ENCODE peak calls at places on chromosomes 6 and 20, in five cellular contexts. T is CD8-positive, alpha-beta T cell; I is fibroblast of villous mesenchyme; Q is right atrium auricular region; D is thoracic aorta. Z is an unnamed sample.

GRCh38 chr6:10363911-10364310 is 51.0 kb downstream of the TFAP2A start:
- DNase-seq in T (no peak), I (no peak), Q (no peak), D (no peak), Z (no peak)

GRCh38 chr20:20820104-20820503 is 107.7 kb upstream of the RALGAPA2 start:
- DNase-seq in T (no peak), I (no peak), Q (no peak), D (no peak), Z (peak)

GRCh38 chr20:56630086-56630493 is 984 bp downstream of the TFAP2C start:
- DNase-seq in T (no peak), I (peak), Q (no peak), D (no peak), Z (peak)

GRCh38 chr20:44716309-44717106 is 1.3 kb downstream of the CCN5 start:
- DNase-seq in T (no peak), I (no peak), Q (no peak), D (no peak), Z (no peak)

GRCh38 chr20:41587956-41588355 is 30.2 kb downstream of the CHD6 start:
- DNase-seq in T (no peak), I (peak), Q (no peak), D (no peak), Z (peak)

GRCh38 chr20:4713401-4713800 is 8.3 kb upstream of the PRND start:
- DNase-seq in T (no peak), I (peak), Q (peak), D (no peak), Z (no peak)

GRCh38 chr6:156779206-156780116 is 2.3 kb downstream of the ARID1B start:
- DNase-seq in T (peak), I (no peak), Q (no peak), D (no peak), Z (peak)

GRCh38 chr6:17865243-17865642 is 122.2 kb downstream of the KIF13A start:
- DNase-seq in T (no peak), I (no peak), Q (no peak), D (no peak), Z (no peak)

GRCh38 chr6:144007779-144008500 is at the start of gene PLAGL1:
- DNase-seq in T (peak), I (peak), Q (peak), D (no peak), Z (peak)

GRCh38 chr6:111854683-111855082 is 18.6 kb downstream of the FYN start:
- DNase-seq in T (no peak), I (peak), Q (no peak), D (no peak), Z (no peak)

GRCh38 chr20:52410182-52410647 is 218.6 kb upstream of the ZFP64 start:
- DNase-seq in T (peak), I (peak), Q (no peak), D (no peak), Z (peak)

GRCh38 chr20:17345321-17345720 is 118.5 kb downstream of the PCSK2 start:
- DNase-seq in T (no peak), I (peak), Q (no peak), D (no peak), Z (no peak)

GRCh38 chr6:52417675-52418111 is 2.4 kb upstream of the EFHC1 start:
- DNase-seq in T (no peak), I (peak), Q (no peak), D (no peak), Z (peak)

GRCh38 chr20:5100684-5101347 is 18.9 kb downstream of the PCNA start:
- DNase-seq in T (peak), I (peak), Q (peak), D (peak), Z (peak)

GRCh38 chr6:31851485-31851832 is 11.2 kb downstream of the NEU1 start:
- DNase-seq in T (no peak), I (peak), Q (no peak), D (no peak), Z (no peak)

GRCh38 chr20:43658068-43658722 is 8.7 kb upstream of the MYBL2 start:
- DNase-seq in T (no peak), I (no peak), Q (no peak), D (no peak), Z (peak)

GRCh38 chr6:70552974-70553373 is 13.8 kb upstream of the SDHAF4 start:
- DNase-seq in T (no peak), I (no peak), Q (no peak), D (no peak), Z (no peak)

GRCh38 chr20:3218307-3218988 is 9.2 kb downstream of the ITPA start:
- DNase-seq in T (peak), I (peak), Q (no peak), D (no peak), Z (peak)

GRCh38 chr6:127732927-127733326 is 156.0 kb downstream of the C6orf58 start:
- DNase-seq in T (no peak), I (no peak), Q (no peak), D (no peak), Z (no peak)

GRCh38 chr20:22717466-22717865 is 133.1 kb upstream of the FOXA2 start:
- DNase-seq in T (no peak), I (peak), Q (peak), D (no peak), Z (peak)

GRCh38 chr6:158575550-158575949 is 15.7 kb downstream of the TMEM181 start:
- DNase-seq in T (no peak), I (no peak), Q (no peak), D (no peak), Z (peak)

GRCh38 chr20:507933-508332 is 35.7 kb downstream of the CSNK2A1 start:
- DNase-seq in T (no peak), I (no peak), Q (no peak), D (no peak), Z (no peak)

GRCh38 chr6:15322781-15323536 is 77.1 kb downstream of the JARID2 start:
- DNase-seq in T (peak), I (no peak), Q (no peak), D (no peak), Z (peak)

GRCh38 chr20:25083773-25084615 is 2.1 kb upstream of the VSX1 start:
- DNase-seq in T (no peak), I (no peak), Q (no peak), D (no peak), Z (no peak)

GRCh38 chr6:15457121-15457646 is 205.6 kb downstream of the DTNBP1 start:
- DNase-seq in T (no peak), I (no peak), Q (no peak), D (no peak), Z (no peak)

GRCh38 chr6:150006961-150007464 is 18.3 kb downstream of the RAET1L start:
- DNase-seq in T (peak), I (peak), Q (no peak), D (no peak), Z (peak)

GRCh38 chr20:20710443-20710842 is 2.0 kb downstream of the RALGAPA2 start:
- DNase-seq in T (no peak), I (no peak), Q (no peak), D (no peak), Z (no peak)

DNA sequence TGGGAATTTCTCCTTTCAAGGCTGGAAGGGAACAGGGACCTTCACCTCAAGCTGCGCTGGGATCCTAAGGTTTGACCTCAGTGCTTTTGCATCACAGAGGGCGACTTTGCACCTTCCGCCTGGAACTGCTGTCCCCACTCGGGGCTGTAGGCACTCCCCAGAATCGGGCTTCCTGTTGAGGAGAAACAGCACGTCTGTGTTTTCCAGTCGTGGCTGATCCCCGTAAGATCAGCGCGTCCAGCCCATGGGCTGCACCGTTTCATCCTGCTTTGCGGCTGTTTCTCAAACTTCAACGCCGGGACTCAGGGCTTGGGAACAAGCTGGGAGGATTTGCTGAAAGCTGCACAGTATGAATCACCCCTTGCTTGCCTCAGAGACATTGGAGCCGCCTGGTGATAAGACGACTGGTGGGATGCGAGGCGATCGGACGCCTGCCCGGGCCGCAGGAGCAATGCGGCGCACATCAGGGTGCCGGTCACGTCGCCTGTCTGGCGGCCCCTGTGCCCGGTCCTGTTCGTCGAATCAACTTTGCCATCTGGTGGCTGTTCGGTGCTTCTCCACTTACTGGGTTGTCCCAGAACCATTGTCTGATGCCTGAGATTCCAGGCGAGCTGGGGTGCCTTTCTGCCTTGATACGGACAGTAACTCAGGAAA is 53.6 kb upstream of the FRMD1 start:
- DNase-seq in T (no peak), I (peak), Q (peak), D (no peak), Z (peak)
- TF ChIP-seq CTCF in T (no peak), I (peak), Q (no peak), D (peak), Z (peak)

GRCh38 chr6:165962361-165962760 is 205.3 kb downstream of the TBXT start:
- DNase-seq in T (no peak), I (no peak), Q (no peak), D (no peak), Z (no peak)
- H3K4me3 ChIP-seq in T (no peak), I (no peak), Q (no peak), D (no peak), Z (no peak)

GRCh38 chr6:47352966-47353365 is 43.3 kb upstream of the TNFRSF21 start:
- DNase-seq in T (no peak), I (no peak), Q (no peak), D (no peak), Z (no peak)

GRCh38 chr6:47355496-47355895 is 45.8 kb upstream of the TNFRSF21 start:
- DNase-seq in T (no peak), I (no peak), Q (no peak), D (no peak), Z (no peak)

GRCh38 chr6:47353822-47354221 is 44.1 kb upstream of the TNFRSF21 start:
- DNase-seq in T (no peak), I (no peak), Q (no peak), D (no peak), Z (peak)

GRCh38 chr6:47349931-47350330 is 40.2 kb upstream of the TNFRSF21 start:
- DNase-seq in T (no peak), I (no peak), Q (no peak), D (no peak), Z (peak)

DNA sequence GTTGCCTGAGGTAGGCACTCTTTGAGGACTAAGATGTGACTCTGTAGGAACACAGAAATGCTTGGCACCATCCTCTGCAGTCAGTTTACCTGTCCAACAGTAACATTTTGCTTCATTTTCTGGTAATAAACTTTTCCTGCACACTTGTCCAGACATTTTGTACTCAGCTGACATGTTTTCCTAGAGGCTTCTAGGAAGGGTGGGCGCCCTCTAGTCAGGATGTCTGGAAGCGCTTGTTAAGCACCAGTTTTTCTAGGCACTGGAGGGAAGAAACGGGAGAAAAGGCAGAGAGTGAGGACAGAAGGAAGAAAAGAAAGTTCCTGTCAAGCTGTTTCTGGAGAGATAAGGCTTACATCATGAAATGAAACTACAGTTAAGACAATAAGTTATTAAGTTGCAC is 42.5 kb upstream of the TNFRSF21 start:
- DNase-seq in T (no peak), I (peak), Q (no peak), D (no peak), Z (peak)
- TF ChIP-seq CTCF in T (no peak), I (peak), Q (no peak), D (no peak), Z (no peak)

DNA sequence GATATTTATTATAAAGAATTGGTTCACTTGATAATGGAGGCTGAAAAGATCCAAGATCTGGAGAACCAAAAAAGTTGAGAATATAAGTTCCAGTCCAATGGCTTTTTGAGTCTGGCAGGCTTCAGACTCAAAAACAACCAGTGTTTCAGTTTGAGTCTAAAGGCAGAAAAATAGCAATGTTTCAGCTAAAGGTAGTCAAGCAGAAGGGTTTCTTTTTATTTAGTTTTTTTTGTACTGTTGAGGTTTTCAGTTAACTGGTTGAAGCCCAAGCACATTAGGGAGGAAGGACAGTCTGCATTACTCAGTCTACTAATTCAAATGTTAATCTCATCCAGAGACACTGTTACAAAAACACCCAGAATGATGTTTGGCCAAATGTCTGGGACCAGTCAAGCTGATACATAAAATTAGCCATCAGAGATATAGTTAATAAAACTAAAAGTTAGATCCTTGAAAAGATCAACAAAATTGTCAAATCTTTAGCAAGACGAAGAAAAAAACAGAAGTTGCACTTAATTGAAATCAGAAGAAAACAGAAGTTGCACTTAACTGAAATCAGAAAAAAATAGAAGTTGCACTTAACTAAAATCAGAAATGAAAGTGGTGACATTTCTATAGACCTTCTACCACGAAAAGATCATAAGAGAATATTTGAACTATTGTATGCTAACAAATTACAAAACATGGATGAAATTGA is 980.3 kb upstream of the FLRT3 start:
- DNase-seq in T (no peak), I (no peak), Q (no peak), D (no peak), Z (no peak)
- H3K4me3 ChIP-seq in T (no peak), I (no peak), Q (no peak), D (no peak), Z (no peak)

GRCh38 chr20:51318058-51318960 is 224.2 kb downstream of the NFATC2 start:
- DNase-seq in T (peak), I (no peak), Q (no peak), D (no peak), Z (peak)
- TF ChIP-seq CTCF in T (peak), I (peak), Q (no peak), D (no peak), Z (peak)

GRCh38 chr6:135094403-135094821 is 39.8 kb upstream of the HBS1L start:
- DNase-seq in T (peak), I (no peak), Q (no peak), D (no peak), Z (no peak)
- H3K4me3 ChIP-seq in T (no peak), I (no peak), Q (no peak), D (no peak), Z (no peak)

GRCh38 chr6:76347539-76347938 is 275.1 kb upstream of the IMPG1 start:
- DNase-seq in T (no peak), I (no peak), Q (no peak), D (no peak), Z (no peak)

GRCh38 chr6:76351275-76351674 is 278.8 kb upstream of the IMPG1 start:
- DNase-seq in T (no peak), I (no peak), Q (no peak), D (no peak), Z (no peak)
- TF ChIP-seq CTCF in T (no peak), I (no peak), Q (no peak), D (peak), Z (no peak)

DNA sequence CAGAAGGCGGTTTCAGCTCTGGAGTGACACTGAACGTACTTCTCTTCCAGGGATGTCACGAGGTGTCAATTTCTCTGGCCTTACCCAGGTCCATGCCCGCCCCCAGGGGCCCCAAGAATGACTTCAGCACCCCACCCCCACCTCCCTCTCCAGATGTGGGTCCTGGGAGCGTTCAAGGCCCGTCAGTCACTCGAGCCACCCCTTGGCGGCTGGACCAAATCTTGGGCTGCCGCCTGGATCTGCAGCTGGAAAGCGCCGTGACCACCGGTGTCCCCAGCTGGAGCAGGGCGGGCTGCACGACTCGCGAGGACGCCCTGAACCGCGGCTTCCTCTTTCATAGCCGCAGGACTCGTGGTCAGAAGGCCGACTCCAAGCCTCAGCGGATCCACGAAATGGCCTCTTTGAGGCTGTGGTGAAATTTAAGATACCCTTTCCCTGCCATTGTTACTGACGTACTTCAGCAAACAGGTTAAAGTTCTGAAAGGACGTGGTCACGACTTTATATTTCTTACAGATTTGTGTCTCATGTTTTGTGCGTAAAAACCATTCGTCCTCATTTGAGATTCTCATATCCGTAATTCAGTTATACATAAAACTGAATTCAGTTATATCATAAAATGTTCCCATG is 29.3 kb downstream of the TRIM38 start:
- DNase-seq in T (peak), I (peak), Q (peak), D (peak), Z (peak)
- H3K4me3 ChIP-seq in T (peak), I (peak), Q (peak), D (peak), Z (peak)

GRCh38 chr6:45505470-45505869 is 127.7 kb upstream of the SUPT3H start:
- DNase-seq in T (no peak), I (no peak), Q (no peak), D (no peak), Z (no peak)

GRCh38 chr6:45507156-45507555 is 129.4 kb upstream of the SUPT3H start:
- DNase-seq in T (no peak), I (peak), Q (no peak), D (no peak), Z (no peak)

GRCh38 chr6:45500924-45501816 is 123.4 kb upstream of the SUPT3H start:
- DNase-seq in T (no peak), I (peak), Q (no peak), D (no peak), Z (no peak)

GRCh38 chr6:45502446-45502845 is 124.7 kb upstream of the SUPT3H start:
- DNase-seq in T (no peak), I (no peak), Q (no peak), D (no peak), Z (no peak)

GRCh38 chr6:45504947-45505346 is 127.2 kb upstream of the SUPT3H start:
- DNase-seq in T (no peak), I (peak), Q (no peak), D (no peak), Z (peak)
- TF ChIP-seq CTCF in T (no peak), I (no peak), Q (no peak), D (no peak), Z (no peak)